ENCODE peak calls at places on chromosome 4, in five cellular contexts. X, M, W, C and U are unnamed samples.
A peak's percentile ranks its signal among the peaks of the same experiment; 100 is the strongest.

GRCh38 chr4:155582971-155583437 is 83.6 kb upstream of the GUCY1A1 start:
- DNase-seq in X (no peak), M (no peak), W (no peak), C (no peak), U (no peak)

GRCh38 chr4:173189117-173189693 is 20.6 kb downstream of the GALNT7 start:
- DNase-seq in X (no peak), M (no peak), W (no peak), C (no peak), U (no peak)

GRCh38 chr4:30511751-30512150 is 208.4 kb upstream of the PCDH7 start:
- DNase-seq in X (no peak), M (no peak), W (no peak), C (no peak), U (no peak)

GRCh38 chr4:15303052-15303641 is 124.7 kb upstream of the C1QTNF7 start:
- DNase-seq in X (no peak), M (no peak), W (no peak), C (peak; percentile 64), U (no peak)

GRCh38 chr4:119589165-119589564 is 39.4 kb downstream of the PDE5A start:
- DNase-seq in X (no peak), M (no peak), W (no peak), C (no peak), U (no peak)

GRCh38 chr4:185638093-185638492 is 102.8 kb upstream of the PDLIM3 start:
- DNase-seq in X (no peak), M (no peak), W (no peak), C (no peak), U (no peak)

GRCh38 chr4:37882665-37883296 is 8.1 kb upstream of the TBC1D1 start:
- DNase-seq in X (no peak), M (no peak), W (no peak), C (no peak), U (no peak)

GRCh38 chr4:185580699-185581098 is 45.4 kb upstream of the PDLIM3 start:
- DNase-seq in X (no peak), M (no peak), W (no peak), C (no peak), U (no peak)

GRCh38 chr4:139889901-139890300 is 224.3 kb downstream of the MGST2 start:
- DNase-seq in X (no peak), M (no peak), W (no peak), C (no peak), U (no peak)

GRCh38 chr4:2135083-2135482 is 76.0 kb downstream of the NAT8L start:
- DNase-seq in X (no peak), M (no peak), W (no peak), C (no peak), U (no peak)
- TF ChIP-seq CEBPB in X (no peak), M (no peak), W (no peak), C (no peak), U (no peak)

GRCh38 chr4:108399610-108400265 is 220.6 kb upstream of the RPL34 start:
- DNase-seq in X (no peak), M (no peak), W (no peak), C (no peak), U (no peak)
- TF ChIP-seq SIN3A in X (no peak), M (no peak), W (no peak), C (no peak), U (no peak)

DNA sequence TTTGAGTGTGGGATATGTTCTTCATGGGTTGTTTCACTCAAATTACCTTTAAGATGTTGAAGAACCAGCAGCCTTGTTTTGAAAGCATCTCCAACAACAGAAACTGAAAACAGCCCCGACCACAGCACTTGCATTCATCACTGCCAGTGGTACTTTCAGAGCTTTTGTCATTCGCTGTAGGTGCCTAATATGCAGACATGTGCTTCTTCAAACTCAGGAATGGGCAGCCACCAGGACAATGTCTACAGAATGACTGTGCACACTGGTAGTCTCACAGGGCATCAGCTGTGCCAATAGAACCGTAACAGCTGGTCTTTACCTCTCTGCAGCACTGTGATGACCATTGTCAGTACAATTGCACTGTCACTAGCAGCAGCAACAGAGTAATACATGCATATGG is 1149.7 kb downstream of the STPG2 start:
- DNase-seq in X (no peak), M (no peak), W (no peak), C (no peak), U (no peak)
- TF ChIP-seq CEBPB in X (no peak), M (no peak), W (no peak), C (no peak), U (no peak)

GRCh38 chr4:2936773-2937145 is 26.4 kb downstream of the NOP14 start:
- DNase-seq in X (no peak), M (peak; percentile 53), W (no peak), C (no peak), U (no peak)

GRCh38 chr4:2935762-2936743 is 27.2 kb downstream of the NOP14 start:
- DNase-seq in X (no peak), M (peak; percentile 57), W (peak; percentile 64), C (no peak), U (peak; percentile 69)

GRCh38 chr4:2937986-2938385 is 25.2 kb downstream of the NOP14 start:
- DNase-seq in X (no peak), M (no peak), W (no peak), C (no peak), U (no peak)

GRCh38 chr4:2938906-2939305 is 24.3 kb downstream of the NOP14 start:
- DNase-seq in X (no peak), M (no peak), W (no peak), C (no peak), U (no peak)

DNA sequence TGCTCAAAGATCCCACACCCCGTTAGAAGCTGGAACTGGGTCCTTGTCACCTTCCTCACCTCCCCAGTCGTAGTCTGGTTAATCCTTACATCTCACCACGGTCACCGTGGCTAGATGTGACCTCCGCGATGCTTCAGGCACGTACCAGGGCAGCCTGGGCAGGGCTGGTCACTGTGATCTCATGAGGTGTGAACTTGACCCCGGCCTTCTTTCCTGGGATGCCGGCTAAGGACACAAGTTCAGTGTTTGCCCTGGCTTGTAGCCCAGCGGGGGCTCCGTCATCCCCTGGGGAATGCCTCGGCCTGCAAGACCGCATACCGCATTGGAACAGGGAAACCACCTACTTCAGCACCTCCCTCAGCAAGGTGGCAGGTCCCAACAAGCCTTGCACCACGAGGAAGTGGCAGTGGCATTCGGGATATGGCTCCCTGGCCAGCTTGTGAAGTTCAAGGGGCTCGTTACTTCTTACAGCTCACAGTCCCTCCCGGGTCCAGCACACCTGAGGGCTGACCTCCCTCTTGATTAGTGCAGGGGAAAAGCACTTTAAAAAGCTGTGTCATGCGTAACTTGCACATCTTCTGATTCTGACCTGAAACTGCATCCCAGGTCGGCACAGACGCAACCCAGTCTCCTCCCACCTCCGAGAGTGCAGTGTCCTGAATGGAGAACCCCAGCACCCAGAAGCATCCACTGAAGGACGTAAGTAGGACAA is 25.9 kb downstream of the NOP14 start:
- DNase-seq in X (no peak), M (peak; percentile 64), W (no peak), C (peak; percentile 91), U (peak; percentile 68)
- TF ChIP-seq SIN3A in X (no peak), M (no peak), W (no peak), C (peak; percentile 66), U (no peak)

DNA sequence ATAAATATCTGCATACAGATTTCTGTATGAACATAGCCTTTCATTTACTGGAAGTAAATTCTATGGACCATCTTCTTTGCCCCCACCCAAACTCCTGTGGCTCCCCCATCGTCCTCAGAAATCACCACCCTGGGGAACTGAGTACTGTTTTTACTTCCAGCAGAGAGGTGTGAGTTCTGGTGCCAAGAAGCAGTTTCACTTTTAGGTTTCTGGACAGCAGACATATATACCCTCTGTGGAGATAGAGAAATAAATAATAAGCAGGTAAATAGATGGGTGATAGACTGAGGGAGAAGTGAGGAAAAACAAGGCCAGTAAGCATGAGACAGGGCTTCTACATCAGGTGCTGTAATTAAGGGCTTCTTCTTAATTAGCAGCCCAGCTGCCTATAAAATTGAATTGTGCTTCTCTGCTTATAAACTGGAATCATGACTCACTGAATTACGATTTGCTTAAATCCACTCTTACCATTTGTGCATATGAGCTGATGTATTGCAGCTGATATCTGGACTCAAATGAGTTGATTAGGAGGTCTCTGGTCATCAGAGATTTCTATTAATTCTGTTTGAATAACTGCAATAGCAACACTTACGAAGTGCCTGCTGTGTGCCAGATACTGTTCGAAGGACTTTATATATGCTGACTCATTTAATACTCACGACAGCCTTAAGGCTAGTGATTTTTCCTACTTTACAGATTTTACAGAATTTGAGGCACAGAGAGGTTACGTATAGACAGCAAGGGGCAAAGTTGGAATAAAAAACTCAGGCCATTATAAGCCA is 60.8 kb upstream of the DHX15 start:
- DNase-seq in X (no peak), M (no peak), W (no peak), C (no peak), U (no peak)
- TF ChIP-seq CEBPB in X (no peak), M (no peak), W (no peak), C (no peak), U (no peak)